ENCODE peak calls at places on chromosomes 7 and 10, in six cellular contexts. H is RWPE1, Z is AG04449, O is body of pancreas, Q is cardiac fibroblast, W is choroid plexus epithelial cell. V is an unnamed sample.

GRCh38 chr7:105806592-105807266 is 69.7 kb downstream of the ATXN7L1 start:
- DNase-seq in W (peak), Q (peak), H (peak), Z (no peak), O (peak), V (no peak)

GRCh38 chr10:21364196-21365114 is 161.0 kb downstream of the SKIDA1 start:
- DNase-seq in O (no peak), Z (peak), W (peak), H (peak), Q (peak), V (no peak)

GRCh38 chr10:86953747-86954680 is 3.4 kb downstream of the MMRN2 start:
- DNase-seq in O (no peak), W (peak), H (no peak), Q (peak), Z (no peak), V (no peak)

GRCh38 chr10:114545071-114545470 is 113.0 kb downstream of the ABLIM1 start:
- DNase-seq in O (no peak), Z (no peak), H (no peak), W (no peak), Q (no peak), V (no peak)

GRCh38 chr10:94205370-94205930 is 157.3 kb downstream of the NOC3L start:
- DNase-seq in O (peak), W (peak), H (no peak), Q (peak), Z (no peak), V (no peak)

GRCh38 chr7:151539055-151539714 is 19.5 kb upstream of the RHEB start:
- DNase-seq in Q (no peak), H (no peak), Z (no peak), W (peak), O (peak), V (no peak)

GRCh38 chr10:13732485-13732884 is 145.7 kb downstream of the PRPF18 start:
- DNase-seq in W (no peak), Z (no peak), Q (no peak), O (no peak), H (no peak), V (no peak)

GRCh38 chr10:101238732-101239105 is 9.5 kb upstream of the LBX1 start:
- DNase-seq in W (peak), Q (no peak), Z (no peak), O (no peak), H (no peak), V (no peak)

GRCh38 chr10:56318816-56319215 is 42.2 kb downstream of the ZWINT start:
- DNase-seq in O (no peak), H (no peak), Q (no peak), W (no peak), Z (no peak), V (no peak)

GRCh38 chr10:115947104-115947503 is 325.9 kb downstream of the GFRA1 start:
- DNase-seq in W (peak), H (no peak), Z (no peak), Q (peak), O (no peak), V (no peak)

GRCh38 chr10:88343761-88344484 is 239.2 kb downstream of the RNLS start:
- DNase-seq in H (no peak), Q (peak), Z (no peak), W (no peak), O (no peak), V (no peak)

GRCh38 chr7:142587578-142588191 is 161.6 kb upstream of the PRSS1 start:
- DNase-seq in Q (peak), H (peak), Z (no peak), W (peak), O (peak), V (no peak)

GRCh38 chr7:101912711-101913110 is 95.3 kb downstream of the CUX1 start:
- DNase-seq in O (no peak), W (no peak), H (no peak), Z (no peak), Q (peak), V (no peak)

GRCh38 chr7:133530682-133531081 is 277.8 kb downstream of the EXOC4 start:
- DNase-seq in H (no peak), O (no peak), W (peak), Q (peak), Z (peak), V (no peak)

GRCh38 chr10:80660736-80661135 is 123.0 kb downstream of the SH2D4B start:
- DNase-seq in Q (no peak), W (no peak), O (peak), Z (no peak), H (no peak), V (no peak)

GRCh38 chr7:104482362-104483042 is 154.1 kb downstream of the LHFPL3 start:
- DNase-seq in W (no peak), O (peak), Z (no peak), H (no peak), Q (no peak), V (no peak)

GRCh38 chr7:44581426-44581906 is 565 bp downstream of the TMED4 start:
- DNase-seq in H (no peak), Q (no peak), Z (no peak), W (no peak), O (peak), V (no peak)

GRCh38 chr7:140541513-140542192 is 62.3 kb upstream of the MKRN1 start:
- DNase-seq in Q (peak), H (peak), W (peak), Z (peak), O (peak), V (peak)

GRCh38 chr10:9999627-10000026 is 1018.0 kb upstream of the CELF2 start:
- DNase-seq in Z (no peak), O (no peak), H (no peak), Q (no peak), W (no peak), V (no peak)

GRCh38 chr7:32250494-32251260 is 180.5 kb upstream of the PDE1C start:
- DNase-seq in O (no peak), Q (no peak), W (no peak), H (no peak), Z (no peak), V (no peak)

GRCh38 chr10:132904169-132904813 is 38.1 kb downstream of the CFAP46 start:
- DNase-seq in Z (no peak), O (peak), Q (peak), H (peak), W (peak), V (no peak)

GRCh38 chr7:101625076-101625914 is 3.8 kb downstream of the MYL10 start:
- DNase-seq in W (peak), Z (no peak), H (no peak), Q (peak), O (no peak), V (no peak)

GRCh38 chr10:121735248-121735647 is 137.0 kb upstream of the FGFR2 start:
- DNase-seq in H (no peak), O (no peak), Q (no peak), Z (no peak), W (no peak), V (no peak)

GRCh38 chr7:42045961-42046360 is 191.0 kb downstream of the GLI3 start:
- DNase-seq in Q (no peak), H (no peak), O (no peak), Z (no peak), W (no peak), V (no peak)

GRCh38 chr7:101104193-101104713 is 19.0 kb downstream of the TRIM56 start:
- DNase-seq in H (no peak), Z (no peak), O (no peak), W (peak), Q (no peak), V (no peak)

GRCh38 chr7:130351664-130352015 is 7.0 kb downstream of the CPA5 start:
- DNase-seq in H (no peak), Q (no peak), O (no peak), W (no peak), Z (no peak), V (no peak)

GRCh38 chr7:41045556-41046123 is 657.2 kb downstream of the INHBA start:
- DNase-seq in O (peak), Z (no peak), Q (no peak), W (no peak), H (peak), V (no peak)

GRCh38 chr7:127571741-127572505 is 13.5 kb downstream of the GCC1 start:
- DNase-seq in Z (no peak), H (no peak), Q (no peak), O (no peak), W (no peak), V (no peak)

GRCh38 chr10:42850931-42851330 is 68.3 kb downstream of the BMS1 start:
- DNase-seq in W (no peak), O (no peak), Q (no peak), Z (no peak), H (peak), V (no peak)

GRCh38 chr10:43057231-43057711 is 19.6 kb upstream of the RET start:
- DNase-seq in O (no peak), H (no peak), Z (no peak), W (no peak), Q (no peak), V (no peak)

GRCh38 chr10:88794731-88795130 is 7.8 kb upstream of the LIPM start:
- DNase-seq in Z (no peak), O (no peak), Q (peak), H (no peak), W (no peak), V (no peak)

GRCh38 chr10:29658984-29659769 is 24.4 kb upstream of the SVIL start:
- DNase-seq in Q (peak), H (peak), Z (peak), O (peak), W (peak), V (no peak)

GRCh38 chr10:74103560-74104248 is 46.9 kb downstream of the AP3M1 start:
- DNase-seq in Z (no peak), Q (peak), H (no peak), W (peak), O (no peak), V (no peak)
- TF ChIP-seq CTCF in Z (peak), Q (peak), H (peak), W (peak), O (no peak), V (no peak)

GRCh38 chr10:11165591-11166543 is 148.2 kb downstream of the CELF2 start:
- DNase-seq in O (peak), Z (no peak), Q (peak), W (peak), H (peak), V (no peak)
- TF ChIP-seq CTCF in O (no peak), Z (peak), Q (peak), W (peak), H (no peak), V (peak)

GRCh38 chr7:64880322-64881297 is 22.5 kb upstream of the ZNF273 start:
- DNase-seq in Z (no peak), W (no peak), Q (no peak), H (no peak), O (no peak), V (peak)

GRCh38 chr7:64879097-64879730 is 23.9 kb upstream of the ZNF273 start:
- DNase-seq in O (no peak), H (no peak), Q (no peak), W (no peak), Z (no peak), V (no peak)

GRCh38 chr7:64878684-64879083 is 24.4 kb upstream of the ZNF273 start:
- DNase-seq in O (no peak), Q (no peak), Z (no peak), H (no peak), W (peak), V (no peak)

GRCh38 chr7:64877714-64878610 is 25.1 kb upstream of the ZNF273 start:
- DNase-seq in O (no peak), H (no peak), W (no peak), Z (no peak), Q (no peak), V (peak)

DNA sequence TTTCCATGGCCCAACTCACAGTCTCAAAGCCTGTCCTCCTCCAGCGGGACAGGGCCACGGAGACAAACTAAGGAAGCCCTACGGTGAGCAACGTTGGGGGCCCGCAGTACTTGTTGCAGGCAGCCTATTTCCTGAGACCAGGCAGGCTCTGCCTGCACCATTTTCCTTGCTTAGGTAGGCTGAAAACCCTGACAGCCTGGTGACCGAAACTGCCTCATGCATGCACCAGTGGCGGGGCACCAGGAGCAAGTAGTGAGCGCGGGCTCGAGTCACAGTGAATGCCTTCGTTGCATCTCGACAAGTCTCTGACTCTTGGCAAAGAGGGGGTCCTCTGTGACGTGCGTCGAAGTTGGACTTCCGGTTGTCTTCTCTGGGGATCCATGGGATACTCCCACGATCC is 23.3 kb upstream of the ZNF273 start:
- DNase-seq in W (no peak), O (no peak), Z (no peak), H (no peak), Q (no peak), V (no peak)
- TF ChIP-seq CTCF in W (no peak), O (no peak), Z (no peak), H (no peak), Q (no peak), V (no peak)

GRCh38 chr10:60238408-60239100 is 151.1 kb downstream of the ANK3 start:
- DNase-seq in O (peak), W (peak), H (peak), Z (no peak), Q (peak), V (no peak)
- TF ChIP-seq CTCF in O (peak), W (peak), H (no peak), Z (peak), Q (peak), V (no peak)

V was measured in mesothelial cell of epicardium.